ENCODE peak calls at places on chromosome 1, in four cellular contexts. One of them, this sample, is unnamed.

GRCh38 chr1:200364831-200365230 is 45.0 kb downstream of the ZNF281 start:
- DNase-seq in GM23248: peak
- DNase-seq in HCT116: no peak
- DNase-seq in SK-N-SH: no peak
- DNase-seq in this sample: peak

GRCh38 chr1:43298055-43298454 is 2.7 kb upstream of the TIE1 start:
- DNase-seq in GM23248: no peak
- DNase-seq in HCT116: no peak
- DNase-seq in SK-N-SH: no peak
- DNase-seq in this sample: no peak

GRCh38 chr1:207941664-207942063 is 30.7 kb upstream of the CD34 start:
- DNase-seq in GM23248: peak
- DNase-seq in HCT116: no peak
- DNase-seq in SK-N-SH: peak
- DNase-seq in this sample: no peak

GRCh38 chr1:25017436-25018109 is 87.5 kb upstream of the RUNX3 start:
- DNase-seq in GM23248: peak
- DNase-seq in HCT116: no peak
- DNase-seq in SK-N-SH: no peak
- DNase-seq in this sample: peak

GRCh38 chr1:102902045-102902444 is 206.3 kb downstream of the COL11A1 start:
- DNase-seq in GM23248: peak
- DNase-seq in HCT116: no peak
- DNase-seq in SK-N-SH: no peak
- DNase-seq in this sample: no peak

GRCh38 chr1:12551584-12551983 is 66.4 kb downstream of the DHRS3 start:
- DNase-seq in GM23248: no peak
- DNase-seq in HCT116: no peak
- DNase-seq in SK-N-SH: no peak
- DNase-seq in this sample: no peak

GRCh38 chr1:153346067-153346723 is 2.4 kb downstream of the PGLYRP4 start:
- DNase-seq in GM23248: no peak
- DNase-seq in HCT116: no peak
- DNase-seq in SK-N-SH: no peak
- DNase-seq in this sample: peak

GRCh38 chr1:87093286-87093685 is 178.9 kb downstream of the HS2ST1 start:
- DNase-seq in GM23248: peak
- DNase-seq in HCT116: no peak
- DNase-seq in SK-N-SH: no peak
- DNase-seq in this sample: no peak

GRCh38 chr1:233327938-233328660 is 575 bp downstream of the MAP3K21 start:
- DNase-seq in GM23248: peak
- DNase-seq in HCT116: no peak
- DNase-seq in SK-N-SH: peak
- DNase-seq in this sample: peak

GRCh38 chr1:65156910-65157545 is 9.0 kb downstream of the AK4 start:
- DNase-seq in GM23248: no peak
- DNase-seq in HCT116: no peak
- DNase-seq in SK-N-SH: no peak
- DNase-seq in this sample: no peak

GRCh38 chr1:27403065-27403726 is 10.8 kb downstream of the GPR3 start:
- DNase-seq in GM23248: peak
- DNase-seq in HCT116: no peak
- DNase-seq in SK-N-SH: peak
- DNase-seq in this sample: peak

GRCh38 chr1:27405074-27405473 is 12.7 kb downstream of the GPR3 start:
- DNase-seq in GM23248: peak
- DNase-seq in HCT116: no peak
- DNase-seq in SK-N-SH: no peak
- DNase-seq in this sample: peak

GRCh38 chr1:27403931-27404330 is 11.5 kb downstream of the GPR3 start:
- DNase-seq in GM23248: no peak
- DNase-seq in HCT116: no peak
- DNase-seq in SK-N-SH: no peak
- DNase-seq in this sample: no peak

GRCh38 chr1:27408151-27408550 is 15.7 kb downstream of the GPR3 start:
- DNase-seq in GM23248: no peak
- DNase-seq in HCT116: no peak
- DNase-seq in SK-N-SH: no peak
- DNase-seq in this sample: no peak

DNA sequence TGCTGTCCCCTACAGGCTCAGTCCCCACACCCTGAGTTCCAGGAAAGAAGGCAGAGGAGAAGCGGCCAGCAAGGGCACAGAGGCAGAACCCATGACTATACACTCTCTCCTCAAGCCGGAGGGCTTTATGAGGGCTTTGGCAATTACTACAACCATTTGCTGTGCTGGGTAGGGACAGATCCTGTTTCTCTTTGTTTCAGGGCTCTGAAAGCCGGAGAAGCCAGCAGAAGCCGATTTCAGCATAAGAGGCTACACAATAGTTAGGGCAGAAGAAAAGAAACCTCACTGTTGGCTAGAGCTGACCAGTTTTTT is 13.9 kb downstream of the GPR3 start:
- DNase-seq in GM23248: no peak
- DNase-seq in HCT116: no peak
- DNase-seq in SK-N-SH: no peak
- DNase-seq in this sample: no peak
- H3K9ac ChIP-seq in GM23248: no peak
- H3K9ac ChIP-seq in HCT116: no peak
- H3K9ac ChIP-seq in SK-N-SH: no peak
- H3K9ac ChIP-seq in this sample: no peak

DNA sequence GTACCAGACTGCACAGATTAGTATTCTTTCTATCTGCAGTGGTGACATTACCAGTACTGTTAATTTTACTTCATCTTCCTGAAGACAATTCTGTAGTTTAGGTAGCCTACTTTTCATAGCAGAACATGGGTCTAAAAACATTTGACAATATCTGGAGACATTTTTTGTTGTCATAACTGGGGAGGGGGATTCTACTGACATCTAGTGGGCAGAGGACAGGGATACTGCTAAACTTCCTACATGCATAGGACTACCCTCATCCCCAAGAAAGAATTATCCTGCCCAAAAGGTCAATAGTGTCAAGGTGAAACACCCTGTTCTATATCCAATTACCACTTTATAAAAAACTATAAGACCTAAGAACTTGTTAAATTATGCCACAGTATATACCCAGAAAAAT is 3.4 kb upstream of the ARHGAP29 start:
- DNase-seq in GM23248: no peak
- DNase-seq in HCT116: no peak
- DNase-seq in SK-N-SH: peak
- DNase-seq in this sample: no peak
- H3K4me3 ChIP-seq in GM23248: no peak
- H3K4me3 ChIP-seq in HCT116: no peak
- H3K4me3 ChIP-seq in SK-N-SH: no peak
- H3K4me3 ChIP-seq in this sample: no peak

DNA sequence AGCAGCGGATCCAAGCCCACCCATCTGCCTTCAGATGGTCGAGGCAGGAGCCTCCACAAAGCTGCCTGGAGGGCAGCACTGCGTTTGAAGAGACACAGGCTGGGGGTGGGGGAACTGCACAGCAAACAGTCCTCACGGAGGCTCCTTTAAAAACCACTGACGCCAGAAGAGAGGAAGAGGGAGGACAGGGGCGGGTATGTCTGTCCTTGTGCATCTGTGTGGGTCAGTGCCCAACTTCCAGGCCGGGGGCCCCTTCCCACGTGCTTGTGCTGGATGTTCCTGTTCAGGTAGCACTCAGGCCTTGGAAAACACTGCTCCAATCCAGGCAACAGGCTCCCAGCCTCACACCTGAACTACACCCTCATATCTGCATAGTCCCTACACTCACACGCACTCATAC is 7.7 kb downstream of the AHDC1 start:
- DNase-seq in GM23248: no peak
- DNase-seq in HCT116: no peak
- DNase-seq in SK-N-SH: no peak
- DNase-seq in this sample: no peak
- H3K9ac ChIP-seq in GM23248: peak
- H3K9ac ChIP-seq in HCT116: no peak
- H3K9ac ChIP-seq in SK-N-SH: no peak
- H3K9ac ChIP-seq in this sample: no peak

GRCh38 chr1:20152599-20152930 is 13.4 kb downstream of the PLA2G2F start:
- DNase-seq in GM23248: no peak
- DNase-seq in HCT116: no peak
- DNase-seq in SK-N-SH: no peak
- DNase-seq in this sample: no peak

GRCh38 chr1:20151906-20152598 is 12.9 kb downstream of the PLA2G2F start:
- DNase-seq in GM23248: peak
- DNase-seq in HCT116: peak
- DNase-seq in SK-N-SH: peak
- DNase-seq in this sample: peak

GRCh38 chr1:20150969-20151368 is 11.8 kb downstream of the PLA2G2F start:
- DNase-seq in GM23248: no peak
- DNase-seq in HCT116: no peak
- DNase-seq in SK-N-SH: no peak
- DNase-seq in this sample: no peak

GRCh38 chr1:20153000-20153418 is 13.9 kb downstream of the PLA2G2F start:
- DNase-seq in GM23248: peak
- DNase-seq in HCT116: no peak
- DNase-seq in SK-N-SH: peak
- DNase-seq in this sample: peak

DNA sequence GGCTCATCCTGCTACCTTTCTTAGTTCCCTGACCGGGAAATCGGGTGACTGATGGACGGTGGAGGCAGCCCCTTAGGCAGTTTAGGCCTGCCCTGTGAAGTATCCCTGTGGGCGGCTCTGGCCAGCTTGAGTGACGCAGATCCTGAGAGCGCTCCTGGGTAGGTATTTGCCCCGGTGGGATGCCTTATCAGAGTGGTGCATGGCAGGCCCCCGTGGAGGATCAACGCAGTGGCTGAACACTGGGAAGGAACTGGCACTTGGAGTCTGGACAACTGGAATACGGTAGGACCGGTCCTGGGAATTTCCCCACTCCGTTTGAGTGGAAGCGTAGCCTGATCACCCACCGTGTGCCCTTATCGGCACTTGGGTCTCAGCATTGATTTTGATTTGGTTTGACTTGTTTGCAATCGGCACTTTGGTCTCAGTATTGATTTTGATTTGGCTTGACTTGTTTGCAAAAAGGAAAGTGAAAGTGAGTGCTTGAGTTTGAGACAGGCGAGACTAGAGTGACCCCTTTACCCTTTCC is 15.2 kb downstream of the PLA2G2F start:
- DNase-seq in GM23248: no peak
- DNase-seq in HCT116: no peak
- DNase-seq in SK-N-SH: no peak
- DNase-seq in this sample: no peak
- H3K4me3 ChIP-seq in GM23248: no peak
- H3K4me3 ChIP-seq in HCT116: no peak
- H3K4me3 ChIP-seq in SK-N-SH: no peak
- H3K4me3 ChIP-seq in this sample: no peak

GRCh38 chr1:1304331-1305299 is 3.1 kb downstream of the ACAP3 start:
- DNase-seq in GM23248: peak
- DNase-seq in HCT116: no peak
- DNase-seq in SK-N-SH: peak
- DNase-seq in this sample: peak

GRCh38 chr1:1306661-1307260 is 969 bp downstream of the ACAP3 start:
- DNase-seq in GM23248: peak
- DNase-seq in HCT116: no peak
- DNase-seq in SK-N-SH: no peak
- DNase-seq in this sample: no peak

GRCh38 chr1:1305300-1306069 is 2.2 kb downstream of the ACAP3 start:
- DNase-seq in GM23248: peak
- DNase-seq in HCT116: no peak
- DNase-seq in SK-N-SH: no peak
- DNase-seq in this sample: no peak

GRCh38 chr1:1307261-1307907 is 346 bp downstream of the ACAP3 start:
- DNase-seq in GM23248: peak
- DNase-seq in HCT116: no peak
- DNase-seq in SK-N-SH: no peak
- DNase-seq in this sample: no peak

DNA sequence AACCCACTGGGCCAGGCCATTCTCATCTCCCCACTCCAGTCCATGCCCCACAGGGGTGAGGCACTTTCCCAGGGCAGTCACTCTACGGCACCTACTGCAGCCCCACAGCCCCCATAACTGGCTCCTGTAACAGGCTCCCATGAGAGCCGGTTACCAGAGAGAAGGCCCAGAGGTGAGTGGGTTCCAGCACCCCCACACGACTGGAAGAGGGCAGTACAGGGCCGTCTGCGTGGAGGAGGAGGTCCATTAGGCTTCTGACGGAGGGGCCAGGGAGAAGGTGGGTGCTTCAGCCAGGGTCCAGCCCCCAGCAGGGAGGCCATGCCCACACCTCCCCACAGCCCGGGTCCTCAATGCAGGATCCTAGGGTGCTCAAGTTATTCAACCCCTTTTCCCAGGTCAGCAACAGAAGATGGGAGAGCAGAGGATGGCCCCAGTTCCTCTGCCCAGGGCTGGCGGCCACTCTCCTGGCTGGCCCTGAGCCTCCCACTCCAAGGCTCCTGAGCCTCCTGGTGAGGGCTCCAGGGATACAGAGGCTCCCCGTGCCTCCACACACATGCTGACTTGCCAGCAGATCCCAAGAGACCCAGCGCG is 1.6 kb downstream of the ACAP3 start:
- DNase-seq in GM23248: peak
- DNase-seq in HCT116: no peak
- DNase-seq in SK-N-SH: peak
- DNase-seq in this sample: peak
- H3K9ac ChIP-seq in GM23248: peak
- H3K9ac ChIP-seq in HCT116: peak
- H3K9ac ChIP-seq in SK-N-SH: peak
- H3K9ac ChIP-seq in this sample: no peak

GRCh38 chr1:112719706-112720105 is 4.6 kb upstream of the PPM1J start:
- DNase-seq in GM23248: no peak
- DNase-seq in HCT116: no peak
- DNase-seq in SK-N-SH: no peak
- DNase-seq in this sample: no peak
- H3K4me3 ChIP-seq in GM23248: no peak
- H3K4me3 ChIP-seq in HCT116: no peak
- H3K4me3 ChIP-seq in SK-N-SH: no peak
- H3K4me3 ChIP-seq in this sample: no peak

GRCh38 chr1:27544818-27545612 is 55.0 kb upstream of the WASF2 start:
- DNase-seq in GM23248: peak
- DNase-seq in HCT116: no peak
- DNase-seq in SK-N-SH: no peak
- DNase-seq in this sample: no peak
- H3K9ac ChIP-seq in GM23248: peak
- H3K9ac ChIP-seq in HCT116: peak
- H3K9ac ChIP-seq in SK-N-SH: no peak
- H3K9ac ChIP-seq in this sample: no peak

DNA sequence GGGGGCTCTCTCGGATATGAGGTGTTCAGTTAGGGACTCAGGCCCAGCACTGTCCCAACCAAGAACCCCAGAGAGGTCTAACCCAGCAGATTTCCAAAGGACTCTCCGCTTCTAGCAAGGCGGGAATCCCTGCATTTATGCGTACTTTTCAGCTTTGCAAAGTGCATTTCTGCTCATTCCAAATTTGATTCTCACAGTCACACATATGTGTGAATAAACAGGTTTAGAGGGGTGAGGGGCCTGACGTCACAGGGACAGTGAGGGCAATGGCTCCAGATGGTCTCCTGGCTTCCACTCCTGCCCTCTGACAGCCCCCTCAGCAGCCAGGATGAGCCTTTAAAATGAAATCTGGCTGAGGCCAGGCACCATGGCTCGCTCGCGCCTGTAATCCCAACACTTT is 921 bp upstream of the ECE1 start:
- DNase-seq in GM23248: no peak
- DNase-seq in HCT116: no peak
- DNase-seq in SK-N-SH: no peak
- DNase-seq in this sample: no peak
- H3K4me3 ChIP-seq in GM23248: no peak
- H3K4me3 ChIP-seq in HCT116: no peak
- H3K4me3 ChIP-seq in SK-N-SH: peak
- H3K4me3 ChIP-seq in this sample: peak

This sample was measured in endodermal cell.